ENCODE peak calls at places on chromosomes 4 and X, in ten cellular contexts. One of them, this sample, is unnamed. For H3K9me3, the result is how much of the 10 kb centered on the place peaks cover.

GRCh38 chr4:35520059-35520458 is 724.3 kb downstream of the ARAP2 start:
- DNase-seq in HepG2: no peak
- DNase-seq in spleen: no peak
- DNase-seq in HCT116: no peak
- DNase-seq in K562: no peak
- DNase-seq in suprapubic skin: no peak
- DNase-seq in upper lobe of left lung: no peak
- DNase-seq in sigmoid colon: no peak
- DNase-seq in breast epithelium: no peak
- DNase-seq in endothelial cell of umbilical vein: no peak
- DNase-seq in this sample: no peak

GRCh38 chr4:71445819-71446218 is 107.0 kb downstream of the SLC4A4 start:
- DNase-seq in K562: no peak
- DNase-seq in suprapubic skin: no peak
- DNase-seq in HCT116: no peak
- DNase-seq in sigmoid colon: no peak
- DNase-seq in breast epithelium: no peak
- DNase-seq in upper lobe of left lung: no peak
- DNase-seq in HepG2: no peak
- DNase-seq in endothelial cell of umbilical vein: no peak
- DNase-seq in spleen: no peak
- DNase-seq in this sample: no peak

GRCh38 chr4:139756391-139757180 is 91.0 kb downstream of the MGST2 start:
- DNase-seq in upper lobe of left lung: no peak
- DNase-seq in endothelial cell of umbilical vein: no peak
- DNase-seq in suprapubic skin: no peak
- DNase-seq in spleen: no peak
- DNase-seq in sigmoid colon: no peak
- DNase-seq in HCT116: no peak
- DNase-seq in HepG2: no peak
- DNase-seq in K562: no peak
- DNase-seq in breast epithelium: no peak
- DNase-seq in this sample: no peak

GRCh38 chr4:90071289-90072235 is 55.6 kb upstream of the CCSER1 start:
- DNase-seq in HCT116: no peak
- DNase-seq in sigmoid colon: no peak
- DNase-seq in upper lobe of left lung: no peak
- DNase-seq in breast epithelium: no peak
- DNase-seq in endothelial cell of umbilical vein: no peak
- DNase-seq in HepG2: no peak
- DNase-seq in K562: no peak
- DNase-seq in spleen: no peak
- DNase-seq in suprapubic skin: no peak
- DNase-seq in this sample: no peak

GRCh38 chr4:119832731-119833233 is 204.2 kb upstream of the PDE5A start:
- DNase-seq in endothelial cell of umbilical vein: no peak
- DNase-seq in suprapubic skin: no peak
- DNase-seq in HCT116: no peak
- DNase-seq in HepG2: no peak
- DNase-seq in breast epithelium: no peak
- DNase-seq in upper lobe of left lung: no peak
- DNase-seq in K562: no peak
- DNase-seq in sigmoid colon: no peak
- DNase-seq in spleen: no peak
- DNase-seq in this sample: no peak

GRCh38 chrX:128728943-128729342 is 676.7 kb upstream of the ACTRT1 start:
- DNase-seq in HepG2: no peak
- DNase-seq in K562: no peak
- DNase-seq in suprapubic skin: no peak
- DNase-seq in spleen: no peak
- DNase-seq in endothelial cell of umbilical vein: no peak
- DNase-seq in sigmoid colon: no peak
- DNase-seq in breast epithelium: no peak
- DNase-seq in upper lobe of left lung: no peak
- DNase-seq in HCT116: no peak
- DNase-seq in this sample: no peak

GRCh38 chr4:152110780-152111179 is 350.0 kb upstream of the GATB start:
- DNase-seq in K562: no peak
- DNase-seq in sigmoid colon: no peak
- DNase-seq in endothelial cell of umbilical vein: no peak
- DNase-seq in HepG2: no peak
- DNase-seq in HCT116: no peak
- DNase-seq in breast epithelium: no peak
- DNase-seq in suprapubic skin: no peak
- DNase-seq in spleen: no peak
- DNase-seq in upper lobe of left lung: no peak
- DNase-seq in this sample: peak

GRCh38 chrX:41180194-41180902 is 95.1 kb downstream of the USP9X start:
- DNase-seq in upper lobe of left lung: no peak
- DNase-seq in HCT116: peak
- DNase-seq in sigmoid colon: no peak
- DNase-seq in spleen: no peak
- DNase-seq in endothelial cell of umbilical vein: peak
- DNase-seq in HepG2: peak
- DNase-seq in breast epithelium: peak
- DNase-seq in suprapubic skin: no peak
- DNase-seq in K562: peak
- DNase-seq in this sample: no peak

GRCh38 chrX:96386325-96386724 is 298.3 kb upstream of the DIAPH2 start:
- DNase-seq in suprapubic skin: no peak
- DNase-seq in upper lobe of left lung: no peak
- DNase-seq in K562: no peak
- DNase-seq in HCT116: no peak
- DNase-seq in endothelial cell of umbilical vein: no peak
- DNase-seq in spleen: no peak
- DNase-seq in breast epithelium: no peak
- DNase-seq in HepG2: no peak
- DNase-seq in sigmoid colon: no peak
- DNase-seq in this sample: no peak

GRCh38 chr4:67201334-67201733 is 344.0 kb downstream of the CENPC start:
- DNase-seq in endothelial cell of umbilical vein: no peak
- DNase-seq in K562: no peak
- DNase-seq in breast epithelium: no peak
- DNase-seq in sigmoid colon: no peak
- DNase-seq in HepG2: no peak
- DNase-seq in HCT116: no peak
- DNase-seq in upper lobe of left lung: no peak
- DNase-seq in spleen: no peak
- DNase-seq in suprapubic skin: no peak
- DNase-seq in this sample: no peak

GRCh38 chr4:136012250-136012649 is 1520.0 kb downstream of the PCDH18 start:
- DNase-seq in K562: no peak
- DNase-seq in spleen: no peak
- DNase-seq in HCT116: no peak
- DNase-seq in upper lobe of left lung: no peak
- DNase-seq in breast epithelium: no peak
- DNase-seq in sigmoid colon: no peak
- DNase-seq in suprapubic skin: no peak
- DNase-seq in HepG2: no peak
- DNase-seq in endothelial cell of umbilical vein: no peak
- DNase-seq in this sample: no peak

GRCh38 chrX:34659575-34659974 is 2.5 kb upstream of the TMEM47 start:
- DNase-seq in spleen: no peak
- DNase-seq in HepG2: no peak
- DNase-seq in HCT116: no peak
- DNase-seq in upper lobe of left lung: no peak
- DNase-seq in endothelial cell of umbilical vein: no peak
- DNase-seq in sigmoid colon: no peak
- DNase-seq in K562: no peak
- DNase-seq in breast epithelium: no peak
- DNase-seq in suprapubic skin: no peak
- DNase-seq in this sample: no peak

GRCh38 chrX:96568088-96568487 is 116.6 kb upstream of the DIAPH2 start:
- DNase-seq in HepG2: no peak
- DNase-seq in breast epithelium: no peak
- DNase-seq in endothelial cell of umbilical vein: no peak
- DNase-seq in HCT116: no peak
- DNase-seq in K562: no peak
- DNase-seq in sigmoid colon: no peak
- DNase-seq in upper lobe of left lung: no peak
- DNase-seq in spleen: no peak
- DNase-seq in suprapubic skin: no peak
- DNase-seq in this sample: no peak

GRCh38 chrX:118025193-118025592 is 91.4 kb downstream of the KLHL13 start:
- DNase-seq in breast epithelium: no peak
- DNase-seq in sigmoid colon: no peak
- DNase-seq in suprapubic skin: no peak
- DNase-seq in HepG2: no peak
- DNase-seq in upper lobe of left lung: no peak
- DNase-seq in K562: no peak
- DNase-seq in endothelial cell of umbilical vein: no peak
- DNase-seq in spleen: no peak
- DNase-seq in HCT116: no peak
- DNase-seq in this sample: no peak

GRCh38 chrX:49162620-49163019 is at the start of gene MAGIX:
- DNase-seq in breast epithelium: no peak
- DNase-seq in HCT116: no peak
- DNase-seq in spleen: peak
- DNase-seq in sigmoid colon: no peak
- DNase-seq in HepG2: no peak
- DNase-seq in K562: peak
- DNase-seq in suprapubic skin: no peak
- DNase-seq in upper lobe of left lung: peak
- DNase-seq in endothelial cell of umbilical vein: no peak
- DNase-seq in this sample: no peak
- TF ChIP-seq POLR2A in breast epithelium: no peak
- TF ChIP-seq POLR2A in HCT116: no peak
- TF ChIP-seq POLR2A in spleen: no peak
- TF ChIP-seq POLR2A in sigmoid colon: no peak
- TF ChIP-seq POLR2A in HepG2: no peak
- TF ChIP-seq POLR2A in K562: no peak
- TF ChIP-seq POLR2A in suprapubic skin: no peak
- TF ChIP-seq POLR2A in upper lobe of left lung: peak
- TF ChIP-seq POLR2A in endothelial cell of umbilical vein: no peak
- TF ChIP-seq POLR2A in this sample: no peak

GRCh38 chr4:78512357-78512920 is 39.1 kb upstream of the ANXA3 start:
- DNase-seq in endothelial cell of umbilical vein: peak
- DNase-seq in upper lobe of left lung: peak
- DNase-seq in breast epithelium: no peak
- DNase-seq in K562: no peak
- DNase-seq in HepG2: peak
- DNase-seq in sigmoid colon: no peak
- DNase-seq in spleen: no peak
- DNase-seq in suprapubic skin: no peak
- DNase-seq in HCT116: no peak
- DNase-seq in this sample: no peak
- TF ChIP-seq POLR2AphosphoS5 in endothelial cell of umbilical vein: no peak
- TF ChIP-seq POLR2AphosphoS5 in upper lobe of left lung: no peak
- TF ChIP-seq POLR2AphosphoS5 in breast epithelium: no peak
- TF ChIP-seq POLR2AphosphoS5 in K562: no peak
- TF ChIP-seq POLR2AphosphoS5 in HepG2: no peak
- TF ChIP-seq POLR2AphosphoS5 in sigmoid colon: no peak
- TF ChIP-seq POLR2AphosphoS5 in spleen: no peak
- TF ChIP-seq POLR2AphosphoS5 in suprapubic skin: no peak
- TF ChIP-seq POLR2AphosphoS5 in HCT116: no peak
- TF ChIP-seq POLR2AphosphoS5 in this sample: no peak

GRCh38 chrX:76643590-76643989 is 216.1 kb downstream of the MAGEE1 start:
- DNase-seq in endothelial cell of umbilical vein: no peak
- DNase-seq in spleen: no peak
- DNase-seq in K562: no peak
- DNase-seq in suprapubic skin: no peak
- DNase-seq in upper lobe of left lung: no peak
- DNase-seq in HCT116: no peak
- DNase-seq in breast epithelium: no peak
- DNase-seq in sigmoid colon: no peak
- DNase-seq in HepG2: no peak
- DNase-seq in this sample: no peak
- H3K9me3 ChIP-seq in endothelial cell of umbilical vein: under half
- H3K9me3 ChIP-seq in spleen: under half
- H3K9me3 ChIP-seq in K562: under half
- H3K9me3 ChIP-seq in suprapubic skin: under half
- H3K9me3 ChIP-seq in upper lobe of left lung: under half
- H3K9me3 ChIP-seq in HCT116: under half
- H3K9me3 ChIP-seq in breast epithelium: under half
- H3K9me3 ChIP-seq in sigmoid colon: under half
- H3K9me3 ChIP-seq in HepG2: under half
- H3K9me3 ChIP-seq in this sample: under half

GRCh38 chr4:518569-519083 is 19.6 kb downstream of the PIGG start:
- DNase-seq in HepG2: no peak
- DNase-seq in HCT116: no peak
- DNase-seq in upper lobe of left lung: no peak
- DNase-seq in sigmoid colon: no peak
- DNase-seq in spleen: peak
- DNase-seq in endothelial cell of umbilical vein: no peak
- DNase-seq in K562: no peak
- DNase-seq in suprapubic skin: no peak
- DNase-seq in breast epithelium: no peak
- DNase-seq in this sample: no peak

GRCh38 chr4:517806-518070 is 18.7 kb downstream of the PIGG start:
- DNase-seq in breast epithelium: no peak
- DNase-seq in K562: no peak
- DNase-seq in endothelial cell of umbilical vein: no peak
- DNase-seq in spleen: no peak
- DNase-seq in HepG2: no peak
- DNase-seq in suprapubic skin: no peak
- DNase-seq in sigmoid colon: no peak
- DNase-seq in upper lobe of left lung: no peak
- DNase-seq in HCT116: no peak
- DNase-seq in this sample: no peak

GRCh38 chr4:515251-515650 is 16.2 kb downstream of the PIGG start:
- DNase-seq in breast epithelium: no peak
- DNase-seq in suprapubic skin: no peak
- DNase-seq in sigmoid colon: no peak
- DNase-seq in HepG2: no peak
- DNase-seq in spleen: peak
- DNase-seq in endothelial cell of umbilical vein: no peak
- DNase-seq in K562: no peak
- DNase-seq in upper lobe of left lung: no peak
- DNase-seq in HCT116: no peak
- DNase-seq in this sample: no peak

GRCh38 chr4:519203-519651 is 20.2 kb downstream of the PIGG start:
- DNase-seq in endothelial cell of umbilical vein: no peak
- DNase-seq in upper lobe of left lung: peak
- DNase-seq in suprapubic skin: no peak
- DNase-seq in HCT116: no peak
- DNase-seq in HepG2: no peak
- DNase-seq in K562: no peak
- DNase-seq in spleen: peak
- DNase-seq in sigmoid colon: no peak
- DNase-seq in breast epithelium: no peak
- DNase-seq in this sample: no peak

DNA sequence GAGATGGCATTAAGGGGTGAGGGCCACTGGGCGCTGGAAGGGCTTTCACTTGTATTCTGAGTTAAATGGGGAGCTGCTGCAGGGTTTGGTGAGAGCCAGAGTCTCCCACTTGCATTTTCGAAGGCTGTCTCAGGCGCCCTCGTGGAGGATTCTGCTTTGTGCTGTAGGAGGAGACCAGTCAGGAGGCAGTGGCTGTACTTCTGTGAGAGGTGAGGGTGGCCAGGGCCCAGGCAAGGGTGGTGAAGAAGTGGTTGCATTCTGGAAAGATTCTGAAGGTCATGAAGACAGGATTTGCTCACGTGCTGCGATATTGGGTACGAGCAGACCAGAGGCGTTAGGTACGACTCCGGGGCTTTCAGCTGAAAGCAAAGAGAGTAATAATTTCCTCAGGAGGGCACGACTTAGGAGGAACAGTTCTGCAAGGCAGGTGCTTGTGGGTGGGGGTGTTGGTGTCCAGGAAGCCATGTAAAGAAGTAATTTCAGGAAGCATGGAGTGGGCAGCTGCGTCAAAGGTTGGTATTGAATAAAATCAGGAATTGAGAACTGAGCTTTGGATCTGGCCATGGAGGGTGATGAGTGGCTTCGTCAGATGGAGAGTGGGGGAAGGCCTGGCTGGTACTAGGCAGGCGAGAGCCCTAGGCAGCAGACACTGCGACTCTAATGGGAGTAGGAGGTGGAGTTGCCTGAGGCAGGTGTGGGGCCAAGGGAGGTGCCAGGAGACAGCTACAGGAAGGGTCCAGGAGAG is 18.2 kb downstream of the PIGG start:
- DNase-seq in suprapubic skin: no peak
- DNase-seq in HCT116: no peak
- DNase-seq in endothelial cell of umbilical vein: no peak
- DNase-seq in spleen: no peak
- DNase-seq in K562: no peak
- DNase-seq in upper lobe of left lung: no peak
- DNase-seq in HepG2: no peak
- DNase-seq in sigmoid colon: no peak
- DNase-seq in breast epithelium: no peak
- DNase-seq in this sample: no peak
- TF ChIP-seq POLR2A in suprapubic skin: no peak
- TF ChIP-seq POLR2A in HCT116: no peak
- TF ChIP-seq POLR2A in endothelial cell of umbilical vein: no peak
- TF ChIP-seq POLR2A in spleen: no peak
- TF ChIP-seq POLR2A in K562: no peak
- TF ChIP-seq POLR2A in upper lobe of left lung: no peak
- TF ChIP-seq POLR2A in HepG2: no peak
- TF ChIP-seq POLR2A in sigmoid colon: no peak
- TF ChIP-seq POLR2A in breast epithelium: no peak
- TF ChIP-seq POLR2A in this sample: no peak